ENCODE peak calls at places on chromosomes 6 and 20, in five cellular contexts. J is activated CD8-positive, alpha-beta memory T cell treated with anti-CD3 and anti-CD28 coated beads for 1 hour; Q is uterus; V is retinal pigment epithelial cell; C is activated CD4-positive, alpha-beta T cell treated with anti-CD3 and anti-CD28 coated beads, Interleukin-2, amount 50 U/mL, for 4 hours. B is an unnamed sample.

GRCh38 chr20:50691585-50692552 is 527 bp upstream of the RIPOR3 start:
- DNase-seq in J (no peak), Q (peak; percentile 58), V (no peak), C (no peak), B (no peak)

GRCh38 chr6:116217069-116217468 is 36.8 kb downstream of the TSPYL4 start:
- DNase-seq in J (no peak), Q (no peak), V (no peak), C (no peak), B (no peak)

GRCh38 chr20:1757072-1757471 is 99.5 kb upstream of the SIRPG start:
- DNase-seq in J (no peak), Q (no peak), V (no peak), C (no peak), B (no peak)

GRCh38 chr6:35797837-35798526 is 859 bp upstream of the CLPS start:
- DNase-seq in J (no peak), Q (no peak), V (no peak), C (no peak), B (no peak)

GRCh38 chr6:56770011-56770520 is 127.4 kb upstream of the DST start:
- DNase-seq in J (no peak), Q (no peak), V (no peak), C (no peak), B (no peak)

GRCh38 chr6:49497308-49497707 is 2.4 kb upstream of the GLYATL3 start:
- DNase-seq in J (no peak), Q (no peak), V (no peak), C (no peak), B (no peak)

GRCh38 chr6:11346516-11346915 is 114.0 kb upstream of the NEDD9 start:
- DNase-seq in J (no peak), Q (no peak), V (no peak), C (no peak), B (no peak)

GRCh38 chr20:32796383-32797159 is 23.2 kb upstream of the MAPRE1 start:
- DNase-seq in J (no peak), Q (no peak), V (no peak), C (no peak), B (no peak)

B was measured in NCI-H2171.